ENCODE peak calls at places on chromosomes 4 and X, in nine cellular contexts. I is fibroblast of lung, K is upper lobe of left lung, L is astrocyte, T is neuronal stem cell, A is adipocyte, R is transverse colon, Z is kidney, P is stomach. V is an unnamed sample. For H3K4me1, the result is how much of the 10 kb centered on the place peaks cover.

GRCh38 chr4:107519057-107519456 is 201.0 kb downstream of the PAPSS1 start:
- DNase-seq in K (no peak), I (peak), R (peak), L (no peak), Z (no peak), T (peak), A (peak), P (peak), V (no peak)

GRCh38 chrX:17007134-17007768 is 60.8 kb downstream of the REPS2 start:
- DNase-seq in P (no peak), A (peak), T (no peak), I (peak), Z (no peak), L (no peak), R (no peak), K (peak), V (peak)

GRCh38 chrX:6660567-6661252 is 125.8 kb upstream of the VCX3A start:
- DNase-seq in I (no peak), K (no peak), Z (no peak), L (no peak), P (no peak), R (no peak), T (no peak), A (no peak), V (no peak)

GRCh38 chr4:1834047-1834769 is 21.7 kb downstream of the LETM1 start:
- DNase-seq in I (no peak), Z (no peak), K (no peak), P (no peak), R (no peak), L (no peak), T (no peak), A (no peak), V (no peak)

GRCh38 chr4:84324850-84325249 is 174.2 kb downstream of the NKX6-1 start:
- DNase-seq in Z (no peak), I (peak), R (no peak), L (peak), K (no peak), P (no peak), T (no peak), A (no peak), V (no peak)

GRCh38 chrX:15963858-15964257 is 109.2 kb upstream of the AP1S2 start:
- DNase-seq in Z (no peak), P (no peak), R (no peak), T (no peak), K (no peak), I (no peak), L (no peak), A (no peak), V (no peak)

GRCh38 chrX:30161043-30161442 is 54.3 kb upstream of the MAGEB2 start:
- DNase-seq in P (no peak), L (peak), T (no peak), A (no peak), I (peak), R (no peak), Z (no peak), K (no peak), V (no peak)

GRCh38 chrX:13646154-13646549 is 6.8 kb upstream of the TCEANC start:
- DNase-seq in K (peak), I (peak), R (peak), A (peak), T (peak), Z (no peak), L (peak), P (peak), V (peak)

GRCh38 chr4:6555519-6555918 is 19.5 kb upstream of the MAN2B2 start:
- DNase-seq in K (no peak), I (no peak), Z (no peak), L (no peak), P (no peak), T (no peak), R (no peak), A (no peak), V (no peak)

GRCh38 chr4:140343303-140343702 is 30.1 kb upstream of the SCOC start:
- DNase-seq in L (no peak), R (peak), I (no peak), K (peak), A (no peak), P (peak), Z (peak), T (no peak), V (peak)

GRCh38 chr4:14225683-14226207 is 598.2 kb upstream of the BOD1L1 start:
- DNase-seq in I (no peak), A (no peak), K (no peak), P (no peak), L (no peak), R (no peak), T (no peak), Z (no peak), V (no peak)
- H3K4me1 ChIP-seq in I (under half), A (under half), K (under half), P (under half), L (under half), R (under half), T (under half), Z (under half), V (under half)

DNA sequence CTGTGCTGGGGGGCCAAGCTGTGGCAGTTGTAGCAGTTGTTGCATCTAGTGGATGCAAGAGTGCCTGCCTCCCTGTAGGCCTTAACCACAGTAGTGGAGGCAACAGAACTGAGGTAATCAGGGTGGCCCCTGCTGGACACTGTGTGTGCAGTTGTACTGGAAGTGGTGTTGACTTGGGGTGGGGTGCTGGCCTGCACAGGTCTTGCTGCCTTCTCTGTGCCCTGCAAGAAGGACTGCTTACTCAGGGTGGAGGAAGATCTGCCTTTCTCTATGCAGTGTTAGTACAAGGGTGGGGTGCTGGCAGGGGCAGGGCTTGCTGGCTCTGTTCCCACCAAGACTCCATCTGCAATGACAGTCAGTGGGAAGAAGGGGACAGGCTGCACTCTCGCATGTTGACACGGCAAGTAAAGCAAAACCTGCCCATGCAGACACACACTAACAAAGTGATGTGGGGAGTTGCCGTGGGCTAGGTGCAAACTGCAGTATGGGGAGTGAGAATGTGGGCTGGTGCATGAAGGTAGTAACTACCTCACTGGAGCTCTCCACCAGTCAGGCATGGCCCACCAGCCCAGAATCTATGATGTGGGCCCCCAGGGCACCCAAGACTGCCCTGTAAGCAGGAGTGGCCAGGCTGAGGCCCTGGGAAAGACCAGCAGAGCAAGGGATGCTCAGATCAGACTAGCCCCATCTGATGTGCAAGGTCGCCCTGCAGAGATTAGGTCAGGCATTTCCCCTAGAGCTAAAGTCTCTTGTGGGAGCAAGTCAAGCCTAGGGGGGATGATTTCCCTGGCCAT is 594.9 kb downstream of the TECRL start:
- DNase-seq in I (no peak), R (no peak), T (no peak), A (no peak), P (no peak), L (no peak), Z (peak), K (no peak), V (no peak)
- H3K4me1 ChIP-seq in I (under half), R (under half), T (under half), A (under half), P (under half), L (under half), Z (under half), K (under half), V (under half)

DNA sequence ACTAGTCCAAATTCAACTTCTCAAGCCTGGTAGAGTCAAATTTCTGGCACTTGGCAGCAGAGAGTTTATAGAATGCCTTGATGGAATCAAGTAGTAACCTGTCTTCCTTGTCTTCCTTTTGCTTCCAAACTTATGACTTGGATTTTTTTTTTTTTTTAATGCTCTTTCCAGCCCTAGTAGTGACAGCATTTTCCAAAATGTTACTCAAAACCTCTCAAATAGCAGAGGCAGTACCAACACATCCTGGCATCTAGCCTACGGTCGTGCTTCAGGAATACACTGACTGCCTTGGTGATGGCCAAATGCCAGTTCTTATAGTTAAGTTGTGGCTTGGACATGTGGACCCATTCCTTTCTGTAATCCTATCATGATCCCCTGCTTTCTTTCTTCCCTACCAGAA is 46.0 kb downstream of the GALNT7 start:
- DNase-seq in K (no peak), A (peak), L (peak), P (peak), I (peak), T (no peak), R (no peak), Z (no peak), V (no peak)
- H3K4me1 ChIP-seq in K (under half), A (under half), L (under half), P (under half), I (under half), T (under half), R (under half), Z (under half), V (under half)

GRCh38 chrX:135528274-135528673 is 7.8 kb downstream of the INTS6L start:
- DNase-seq in Z (no peak), K (no peak), P (no peak), R (peak), L (no peak), A (no peak), I (no peak), T (no peak), V (no peak)
- H3K4me1 ChIP-seq in Z (under half), K (under half), P (under half), R (under half), L (under half), A (under half), I (under half), T (under half), V (under half)

GRCh38 chrX:97401586-97402101 is 517.9 kb downstream of the RPA4 start:
- DNase-seq in I (no peak), Z (no peak), K (no peak), A (no peak), P (no peak), R (no peak), L (no peak), T (no peak), V (no peak)
- H3K4me1 ChIP-seq in I (under half), Z (under half), K (under half), A (under half), P (under half), R (under half), L (under half), T (under half), V (under half)

DNA sequence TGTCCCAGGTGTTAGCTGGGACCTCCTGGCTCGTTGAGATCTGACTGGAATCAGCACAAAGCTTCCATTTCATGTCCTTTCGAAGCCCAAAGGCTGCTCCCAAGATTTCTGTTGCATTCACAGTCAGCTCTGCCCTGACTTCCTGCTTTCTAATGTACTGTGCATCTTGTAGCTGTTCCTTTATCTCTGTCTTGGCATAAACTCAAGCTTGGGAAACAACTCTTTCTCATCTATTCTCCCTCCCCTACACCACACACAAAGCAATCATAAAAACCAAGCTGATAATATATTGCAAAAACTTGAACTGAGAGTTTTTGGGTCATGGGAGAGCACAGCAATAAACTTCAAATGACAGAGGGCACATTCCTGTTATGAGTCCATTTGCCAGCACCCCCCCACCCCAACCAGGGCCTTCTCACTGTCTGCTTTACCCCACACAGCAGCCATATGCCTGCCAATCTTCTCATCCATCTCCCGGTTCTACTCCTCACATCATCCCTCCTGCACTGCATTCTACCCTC is 76.3 kb downstream of the SYNPO2 start:
- DNase-seq in L (peak), T (no peak), A (peak), P (no peak), Z (peak), K (no peak), R (no peak), I (peak), V (no peak)
- H3K4me1 ChIP-seq in L (under half), T (under half), A (under half), P (under half), Z (under half), K (under half), R (half or more), I (under half), V (under half)

GRCh38 chrX:106950381-106950780 is 30.2 kb downstream of the CLDN2 start:
- DNase-seq in K (no peak), R (no peak), P (no peak), L (no peak), I (no peak), A (no peak), T (no peak), Z (no peak), V (no peak)
- H3K4me1 ChIP-seq in K (under half), R (under half), P (under half), L (under half), I (under half), A (under half), T (under half), Z (under half), V (under half)